ENCODE peak calls at places on chromosomes 13 and 19, in eight cellular contexts. One of them, this sample, is unnamed.

GRCh38 chr19:35673121-35673804 is 6.9 kb downstream of the UPK1A start:
- DNase-seq in SK-N-SH: peak; percentile 84
- DNase-seq in epithelial cell of prostate: no peak
- DNase-seq in ovary: no peak
- DNase-seq in naive thymus-derived CD4-positive, alpha-beta T cell: no peak
- DNase-seq in CD8-positive, alpha-beta memory T cell: peak; percentile 8
- DNase-seq in thyroid gland: peak; percentile 19
- DNase-seq in IMR-90: peak; percentile 62
- DNase-seq in this sample: no peak

GRCh38 chr19:46372901-46373572 is 26.1 kb downstream of the PPP5C start:
- DNase-seq in SK-N-SH: no peak
- DNase-seq in epithelial cell of prostate: peak; percentile 27
- DNase-seq in ovary: peak; percentile 35
- DNase-seq in naive thymus-derived CD4-positive, alpha-beta T cell: no peak
- DNase-seq in CD8-positive, alpha-beta memory T cell: no peak
- DNase-seq in thyroid gland: peak; percentile 28
- DNase-seq in IMR-90: no peak
- DNase-seq in this sample: no peak

GRCh38 chr19:10762656-10763055 is 44.8 kb downstream of the DNM2 start:
- DNase-seq in SK-N-SH: no peak
- DNase-seq in epithelial cell of prostate: no peak
- DNase-seq in ovary: no peak
- DNase-seq in naive thymus-derived CD4-positive, alpha-beta T cell: peak; percentile 24
- DNase-seq in CD8-positive, alpha-beta memory T cell: peak; percentile 23
- DNase-seq in thyroid gland: no peak
- DNase-seq in IMR-90: no peak
- DNase-seq in this sample: no peak

GRCh38 chr13:100434010-100434763 is 154.4 kb downstream of the GGACT start:
- DNase-seq in SK-N-SH: no peak
- DNase-seq in epithelial cell of prostate: peak; percentile 6
- DNase-seq in ovary: no peak
- DNase-seq in naive thymus-derived CD4-positive, alpha-beta T cell: no peak
- DNase-seq in CD8-positive, alpha-beta memory T cell: no peak
- DNase-seq in thyroid gland: no peak
- DNase-seq in IMR-90: peak; percentile 68
- DNase-seq in this sample: no peak

GRCh38 chr13:23477096-23477495 is 43.6 kb upstream of the SACS start:
- DNase-seq in SK-N-SH: no peak
- DNase-seq in epithelial cell of prostate: no peak
- DNase-seq in ovary: no peak
- DNase-seq in naive thymus-derived CD4-positive, alpha-beta T cell: no peak
- DNase-seq in CD8-positive, alpha-beta memory T cell: no peak
- DNase-seq in thyroid gland: no peak
- DNase-seq in IMR-90: peak; percentile 22
- DNase-seq in this sample: no peak

GRCh38 chr13:41332829-41333228 is 21.8 kb downstream of the NAA16 start:
- DNase-seq in SK-N-SH: no peak
- DNase-seq in epithelial cell of prostate: no peak
- DNase-seq in ovary: no peak
- DNase-seq in naive thymus-derived CD4-positive, alpha-beta T cell: no peak
- DNase-seq in CD8-positive, alpha-beta memory T cell: no peak
- DNase-seq in thyroid gland: no peak
- DNase-seq in IMR-90: no peak
- DNase-seq in this sample: no peak

GRCh38 chr13:28493740-28494536 is 990 bp downstream of the FLT1 start:
- DNase-seq in SK-N-SH: peak; percentile 28
- DNase-seq in epithelial cell of prostate: no peak
- DNase-seq in ovary: no peak
- DNase-seq in naive thymus-derived CD4-positive, alpha-beta T cell: no peak
- DNase-seq in CD8-positive, alpha-beta memory T cell: no peak
- DNase-seq in thyroid gland: no peak
- DNase-seq in IMR-90: no peak
- DNase-seq in this sample: no peak

GRCh38 chr13:84570831-84571230 is 688.6 kb upstream of the SLITRK1 start:
- DNase-seq in SK-N-SH: no peak
- DNase-seq in epithelial cell of prostate: no peak
- DNase-seq in ovary: no peak
- DNase-seq in naive thymus-derived CD4-positive, alpha-beta T cell: no peak
- DNase-seq in CD8-positive, alpha-beta memory T cell: no peak
- DNase-seq in thyroid gland: no peak
- DNase-seq in IMR-90: peak; percentile 63
- DNase-seq in this sample: no peak

GRCh38 chr13:36341718-36342117 is 4.5 kb downstream of the SPART start:
- DNase-seq in SK-N-SH: no peak
- DNase-seq in epithelial cell of prostate: no peak
- DNase-seq in ovary: no peak
- DNase-seq in naive thymus-derived CD4-positive, alpha-beta T cell: no peak
- DNase-seq in CD8-positive, alpha-beta memory T cell: no peak
- DNase-seq in thyroid gland: no peak
- DNase-seq in IMR-90: peak; percentile 51
- DNase-seq in this sample: no peak

GRCh38 chr13:20779405-20779804 is 5.6 kb upstream of the EEF1AKMT1 start:
- DNase-seq in SK-N-SH: no peak
- DNase-seq in epithelial cell of prostate: no peak
- DNase-seq in ovary: no peak
- DNase-seq in naive thymus-derived CD4-positive, alpha-beta T cell: no peak
- DNase-seq in CD8-positive, alpha-beta memory T cell: no peak
- DNase-seq in thyroid gland: no peak
- DNase-seq in IMR-90: no peak
- DNase-seq in this sample: no peak

GRCh38 chr19:22784051-22784450 is at the start of gene ZNF99:
- DNase-seq in SK-N-SH: no peak
- DNase-seq in epithelial cell of prostate: no peak
- DNase-seq in ovary: peak; percentile 42
- DNase-seq in naive thymus-derived CD4-positive, alpha-beta T cell: no peak
- DNase-seq in CD8-positive, alpha-beta memory T cell: no peak
- DNase-seq in thyroid gland: peak; percentile 42
- DNase-seq in IMR-90: no peak
- DNase-seq in this sample: peak; percentile 20

GRCh38 chr19:47713046-47714021 is at the start of gene EHD2:
- DNase-seq in SK-N-SH: peak; percentile 88
- DNase-seq in epithelial cell of prostate: no peak
- DNase-seq in ovary: peak; percentile 91
- DNase-seq in naive thymus-derived CD4-positive, alpha-beta T cell: peak; percentile 12
- DNase-seq in CD8-positive, alpha-beta memory T cell: no peak
- DNase-seq in thyroid gland: peak; percentile 68
- DNase-seq in IMR-90: peak; percentile 76
- DNase-seq in this sample: no peak

DNA sequence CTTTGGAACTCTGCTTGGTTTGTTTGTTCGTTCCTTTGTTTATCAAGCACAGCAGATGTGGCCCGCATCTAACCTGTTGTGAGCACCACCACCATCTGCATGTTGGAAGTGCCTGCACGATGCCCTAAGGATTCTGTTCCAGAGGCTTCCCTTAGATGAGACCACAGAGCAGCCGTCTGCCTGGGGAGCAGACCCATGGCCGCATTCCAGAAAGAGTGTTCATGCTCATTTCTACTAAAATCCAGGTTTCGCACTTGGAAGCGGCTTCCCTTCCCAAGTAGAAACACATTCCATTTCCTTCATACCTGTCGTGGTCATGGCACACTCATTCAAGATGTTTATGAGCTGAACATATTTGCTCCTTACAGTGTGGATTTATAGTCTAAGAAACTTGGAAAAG is 27.2 kb downstream of the COL4A2 start:
- DNase-seq in SK-N-SH: no peak
- DNase-seq in epithelial cell of prostate: no peak
- DNase-seq in ovary: no peak
- DNase-seq in naive thymus-derived CD4-positive, alpha-beta T cell: no peak
- DNase-seq in CD8-positive, alpha-beta memory T cell: no peak
- DNase-seq in thyroid gland: no peak
- DNase-seq in IMR-90: peak; percentile 76
- DNase-seq in this sample: no peak
- H3K27ac ChIP-seq in SK-N-SH: no peak overlapping the region
- H3K27ac ChIP-seq in epithelial cell of prostate: no peak overlapping the region
- H3K27ac ChIP-seq in ovary: no peak overlapping the region
- H3K27ac ChIP-seq in naive thymus-derived CD4-positive, alpha-beta T cell: no peak overlapping the region
- H3K27ac ChIP-seq in CD8-positive, alpha-beta memory T cell: no peak overlapping the region
- H3K27ac ChIP-seq in thyroid gland: no peak overlapping the region
- H3K27ac ChIP-seq in IMR-90: no peak overlapping the region
- H3K27ac ChIP-seq in this sample: no peak overlapping the region

GRCh38 chr13:98514268-98514667 is 62.6 kb downstream of the STK24 start:
- DNase-seq in SK-N-SH: no peak
- DNase-seq in epithelial cell of prostate: no peak
- DNase-seq in ovary: no peak
- DNase-seq in naive thymus-derived CD4-positive, alpha-beta T cell: no peak
- DNase-seq in CD8-positive, alpha-beta memory T cell: no peak
- DNase-seq in thyroid gland: no peak
- DNase-seq in IMR-90: no peak
- DNase-seq in this sample: no peak

GRCh38 chr13:98512774-98513327 is 64.1 kb downstream of the STK24 start:
- DNase-seq in SK-N-SH: no peak
- DNase-seq in epithelial cell of prostate: no peak
- DNase-seq in ovary: no peak
- DNase-seq in naive thymus-derived CD4-positive, alpha-beta T cell: no peak
- DNase-seq in CD8-positive, alpha-beta memory T cell: no peak
- DNase-seq in thyroid gland: no peak
- DNase-seq in IMR-90: no peak
- DNase-seq in this sample: no peak

GRCh38 chr13:98511435-98511834 is 65.5 kb downstream of the STK24 start:
- DNase-seq in SK-N-SH: no peak
- DNase-seq in epithelial cell of prostate: no peak
- DNase-seq in ovary: no peak
- DNase-seq in naive thymus-derived CD4-positive, alpha-beta T cell: no peak
- DNase-seq in CD8-positive, alpha-beta memory T cell: no peak
- DNase-seq in thyroid gland: no peak
- DNase-seq in IMR-90: no peak
- DNase-seq in this sample: no peak

GRCh38 chr13:98515804-98516465 is 61.0 kb downstream of the STK24 start:
- DNase-seq in SK-N-SH: no peak
- DNase-seq in epithelial cell of prostate: no peak
- DNase-seq in ovary: no peak
- DNase-seq in naive thymus-derived CD4-positive, alpha-beta T cell: no peak
- DNase-seq in CD8-positive, alpha-beta memory T cell: no peak
- DNase-seq in thyroid gland: no peak
- DNase-seq in IMR-90: no peak
- DNase-seq in this sample: no peak

DNA sequence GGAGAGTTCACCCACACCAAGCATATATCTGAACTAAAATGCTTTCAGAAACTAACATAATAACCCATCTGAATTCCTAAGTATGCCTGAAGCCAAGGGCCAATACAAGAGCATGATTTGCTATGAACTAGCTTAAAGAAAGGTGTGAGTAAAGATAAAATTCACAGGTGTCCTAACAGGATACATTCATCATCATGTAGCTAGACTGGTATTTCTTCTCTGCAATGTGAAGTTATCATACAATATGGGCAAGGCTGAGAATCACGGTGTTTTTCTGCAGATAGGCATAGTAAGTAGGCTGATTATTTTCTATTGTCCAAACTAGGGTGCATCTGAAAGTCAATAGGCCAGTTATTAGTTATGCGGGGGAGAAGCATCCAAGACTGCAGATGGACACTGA is 63.1 kb downstream of the STK24 start:
- DNase-seq in SK-N-SH: no peak
- DNase-seq in epithelial cell of prostate: no peak
- DNase-seq in ovary: no peak
- DNase-seq in naive thymus-derived CD4-positive, alpha-beta T cell: no peak
- DNase-seq in CD8-positive, alpha-beta memory T cell: no peak
- DNase-seq in thyroid gland: no peak
- DNase-seq in IMR-90: no peak
- DNase-seq in this sample: no peak
- H3K27ac ChIP-seq in SK-N-SH: no peak overlapping the region
- H3K27ac ChIP-seq in epithelial cell of prostate: peak overlapping the region; percentile 9
- H3K27ac ChIP-seq in ovary: no peak overlapping the region
- H3K27ac ChIP-seq in naive thymus-derived CD4-positive, alpha-beta T cell: no peak overlapping the region
- H3K27ac ChIP-seq in CD8-positive, alpha-beta memory T cell: no peak overlapping the region
- H3K27ac ChIP-seq in thyroid gland: no peak overlapping the region
- H3K27ac ChIP-seq in IMR-90: no peak overlapping the region
- H3K27ac ChIP-seq in this sample: no peak overlapping the region

GRCh38 chr19:8529369-8530006 is 15.5 kb upstream of the ZNF414 start:
- DNase-seq in SK-N-SH: no peak
- DNase-seq in epithelial cell of prostate: no peak
- DNase-seq in ovary: no peak
- DNase-seq in naive thymus-derived CD4-positive, alpha-beta T cell: no peak
- DNase-seq in CD8-positive, alpha-beta memory T cell: no peak
- DNase-seq in thyroid gland: no peak
- DNase-seq in IMR-90: no peak
- DNase-seq in this sample: no peak

GRCh38 chr19:8528500-8528899 is 14.5 kb upstream of the ZNF414 start:
- DNase-seq in SK-N-SH: no peak
- DNase-seq in epithelial cell of prostate: no peak
- DNase-seq in ovary: no peak
- DNase-seq in naive thymus-derived CD4-positive, alpha-beta T cell: no peak
- DNase-seq in CD8-positive, alpha-beta memory T cell: no peak
- DNase-seq in thyroid gland: peak; percentile 56
- DNase-seq in IMR-90: no peak
- DNase-seq in this sample: no peak

GRCh38 chr19:8526345-8527062 is 12.5 kb upstream of the ZNF414 start:
- DNase-seq in SK-N-SH: peak; percentile 95
- DNase-seq in epithelial cell of prostate: peak; percentile 60
- DNase-seq in ovary: peak; percentile 96
- DNase-seq in naive thymus-derived CD4-positive, alpha-beta T cell: no peak
- DNase-seq in CD8-positive, alpha-beta memory T cell: no peak
- DNase-seq in thyroid gland: peak; percentile 93
- DNase-seq in IMR-90: peak; percentile 88
- DNase-seq in this sample: peak; percentile 66

GRCh38 chr19:8530061-8530679 is 16.2 kb upstream of the ZNF414 start:
- DNase-seq in SK-N-SH: no peak
- DNase-seq in epithelial cell of prostate: no peak
- DNase-seq in ovary: no peak
- DNase-seq in naive thymus-derived CD4-positive, alpha-beta T cell: no peak
- DNase-seq in CD8-positive, alpha-beta memory T cell: no peak
- DNase-seq in thyroid gland: no peak
- DNase-seq in IMR-90: no peak
- DNase-seq in this sample: no peak

DNA sequence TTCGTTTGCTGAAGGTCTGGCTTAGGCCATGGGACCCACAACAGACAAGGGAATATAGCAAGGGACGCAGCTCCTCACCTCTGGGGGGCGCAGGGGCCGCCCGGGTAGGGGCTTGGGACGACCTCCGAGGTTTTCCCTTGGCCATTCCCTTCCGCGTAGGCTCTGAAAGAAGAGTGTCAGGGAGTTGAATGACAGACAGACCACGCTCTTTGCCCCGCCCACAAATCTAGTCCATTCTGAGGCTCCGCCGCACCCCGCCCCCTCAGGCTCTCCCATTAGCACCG is 11.4 kb upstream of the ZNF414 start:
- DNase-seq in SK-N-SH: no peak
- DNase-seq in epithelial cell of prostate: no peak
- DNase-seq in ovary: no peak
- DNase-seq in naive thymus-derived CD4-positive, alpha-beta T cell: no peak
- DNase-seq in CD8-positive, alpha-beta memory T cell: no peak
- DNase-seq in thyroid gland: no peak
- DNase-seq in IMR-90: no peak
- DNase-seq in this sample: no peak
- H3K27ac ChIP-seq in SK-N-SH: peak overlapping the region; percentile 29
- H3K27ac ChIP-seq in epithelial cell of prostate: peak overlapping the region; percentile 87
- H3K27ac ChIP-seq in ovary: peak overlapping the region; percentile 92
- H3K27ac ChIP-seq in naive thymus-derived CD4-positive, alpha-beta T cell: no peak overlapping the region
- H3K27ac ChIP-seq in CD8-positive, alpha-beta memory T cell: peak overlapping the region; percentile 45
- H3K27ac ChIP-seq in thyroid gland: peak overlapping the region; percentile 65
- H3K27ac ChIP-seq in IMR-90: peak overlapping the region; percentile 77
- H3K27ac ChIP-seq in this sample: peak overlapping the region; percentile 80

DNA sequence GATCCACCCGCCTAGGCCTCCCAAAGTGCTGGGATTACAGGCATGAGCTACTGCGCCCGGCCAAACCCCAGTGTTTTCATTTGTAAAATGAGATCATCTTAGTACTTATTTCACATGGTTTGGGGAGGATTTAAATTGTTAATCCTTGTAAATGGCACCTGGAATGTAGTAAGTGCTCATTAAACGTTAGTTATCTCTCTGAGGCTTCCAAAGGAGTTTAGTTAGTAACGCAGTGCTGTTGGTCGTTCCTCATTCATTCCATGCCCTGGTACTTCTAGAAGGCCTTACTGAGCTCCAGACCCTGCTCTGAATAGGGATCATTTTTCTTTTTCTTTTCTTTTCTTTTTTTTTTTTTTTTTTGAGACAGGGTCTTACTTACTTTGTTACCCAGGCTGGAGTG is 5.2 kb downstream of the CPT1C start:
- DNase-seq in SK-N-SH: no peak
- DNase-seq in epithelial cell of prostate: no peak
- DNase-seq in ovary: no peak
- DNase-seq in naive thymus-derived CD4-positive, alpha-beta T cell: no peak
- DNase-seq in CD8-positive, alpha-beta memory T cell: no peak
- DNase-seq in thyroid gland: no peak
- DNase-seq in IMR-90: no peak
- DNase-seq in this sample: no peak
- H3K27ac ChIP-seq in SK-N-SH: no peak overlapping the region
- H3K27ac ChIP-seq in epithelial cell of prostate: no peak overlapping the region
- H3K27ac ChIP-seq in ovary: no peak overlapping the region
- H3K27ac ChIP-seq in naive thymus-derived CD4-positive, alpha-beta T cell: no peak overlapping the region
- H3K27ac ChIP-seq in CD8-positive, alpha-beta memory T cell: no peak overlapping the region
- H3K27ac ChIP-seq in thyroid gland: no peak overlapping the region
- H3K27ac ChIP-seq in IMR-90: no peak overlapping the region
- H3K27ac ChIP-seq in this sample: no peak overlapping the region

This sample was measured in caudate nucleus.